ENCODE peak calls at places on chromosome 9, in seven cellular contexts. One of them, this sample, is unnamed.

GRCh38 chr9:122860319-122861142 is 32.1 kb upstream of the PDCL start:
- DNase-seq in lung: no peak
- DNase-seq in lower lobe of right lung: no peak
- DNase-seq in uterus: no peak
- DNase-seq in adrenal gland: no peak
- DNase-seq in SJSA1: no peak
- DNase-seq in IMR-90: no peak
- DNase-seq in this sample: no peak

GRCh38 chr9:101478444-101478843 is 42.9 kb upstream of the ALDOB start:
- DNase-seq in lung: no peak
- DNase-seq in lower lobe of right lung: no peak
- DNase-seq in uterus: no peak
- DNase-seq in adrenal gland: no peak
- DNase-seq in SJSA1: no peak
- DNase-seq in IMR-90: no peak
- DNase-seq in this sample: no peak

GRCh38 chr9:2291980-2292704 is 277.0 kb downstream of the SMARCA2 start:
- DNase-seq in lung: no peak
- DNase-seq in lower lobe of right lung: no peak
- DNase-seq in uterus: no peak
- DNase-seq in adrenal gland: peak
- DNase-seq in SJSA1: no peak
- DNase-seq in IMR-90: no peak
- DNase-seq in this sample: no peak

GRCh38 chr9:95024097-95024671 is 293.3 kb downstream of the FANCC start:
- DNase-seq in lung: no peak
- DNase-seq in lower lobe of right lung: no peak
- DNase-seq in uterus: no peak
- DNase-seq in adrenal gland: no peak
- DNase-seq in SJSA1: no peak
- DNase-seq in IMR-90: no peak
- DNase-seq in this sample: no peak

GRCh38 chr9:107068581-107068980 is 205.6 kb downstream of the ZNF462 start:
- DNase-seq in lung: no peak
- DNase-seq in lower lobe of right lung: no peak
- DNase-seq in uterus: no peak
- DNase-seq in adrenal gland: no peak
- DNase-seq in SJSA1: no peak
- DNase-seq in IMR-90: no peak
- DNase-seq in this sample: no peak

GRCh38 chr9:107698779-107699564 is 209.4 kb upstream of the KLF4 start:
- DNase-seq in lung: no peak
- DNase-seq in lower lobe of right lung: no peak
- DNase-seq in uterus: no peak
- DNase-seq in adrenal gland: no peak
- DNase-seq in SJSA1: no peak
- DNase-seq in IMR-90: no peak
- DNase-seq in this sample: no peak

GRCh38 chr9:105127863-105128220 is 116.6 kb upstream of the SLC44A1 start:
- DNase-seq in lung: no peak
- DNase-seq in lower lobe of right lung: no peak
- DNase-seq in uterus: no peak
- DNase-seq in adrenal gland: no peak
- DNase-seq in SJSA1: no peak
- DNase-seq in IMR-90: peak
- DNase-seq in this sample: no peak

GRCh38 chr9:2570615-2571479 is 50.7 kb upstream of the VLDLR start:
- DNase-seq in lung: peak
- DNase-seq in lower lobe of right lung: peak
- DNase-seq in uterus: peak
- DNase-seq in adrenal gland: peak
- DNase-seq in SJSA1: peak
- DNase-seq in IMR-90: peak
- DNase-seq in this sample: peak

GRCh38 chr9:137294684-137295312 is 7.3 kb downstream of the NRARP start:
- DNase-seq in lung: no peak
- DNase-seq in lower lobe of right lung: no peak
- DNase-seq in uterus: no peak
- DNase-seq in adrenal gland: no peak
- DNase-seq in SJSA1: no peak
- DNase-seq in IMR-90: peak
- DNase-seq in this sample: no peak

GRCh38 chr9:68805890-68806517 is 101.0 kb downstream of the PIP5K1B start:
- DNase-seq in lung: no peak
- DNase-seq in lower lobe of right lung: no peak
- DNase-seq in uterus: no peak
- DNase-seq in adrenal gland: peak
- DNase-seq in SJSA1: no peak
- DNase-seq in IMR-90: no peak
- DNase-seq in this sample: no peak

GRCh38 chr9:86659413-86660046 is 287.8 kb downstream of the GAS1 start:
- DNase-seq in lung: no peak
- DNase-seq in lower lobe of right lung: no peak
- DNase-seq in uterus: no peak
- DNase-seq in adrenal gland: no peak
- DNase-seq in SJSA1: no peak
- DNase-seq in IMR-90: peak
- DNase-seq in this sample: no peak

GRCh38 chr9:2567922-2568321 is 53.7 kb upstream of the VLDLR start:
- DNase-seq in lung: no peak
- DNase-seq in lower lobe of right lung: no peak
- DNase-seq in uterus: no peak
- DNase-seq in adrenal gland: no peak
- DNase-seq in SJSA1: no peak
- DNase-seq in IMR-90: no peak
- DNase-seq in this sample: no peak

GRCh38 chr9:4670591-4670990 is 4.3 kb upstream of the SPATA6L start:
- DNase-seq in lung: no peak
- DNase-seq in lower lobe of right lung: no peak
- DNase-seq in uterus: no peak
- DNase-seq in adrenal gland: no peak
- DNase-seq in SJSA1: no peak
- DNase-seq in IMR-90: no peak
- DNase-seq in this sample: no peak

GRCh38 chr9:21412109-21412508 is 3.2 kb downstream of the IFNA8 start:
- DNase-seq in lung: no peak
- DNase-seq in lower lobe of right lung: no peak
- DNase-seq in uterus: no peak
- DNase-seq in adrenal gland: no peak
- DNase-seq in SJSA1: no peak
- DNase-seq in IMR-90: no peak
- DNase-seq in this sample: no peak

GRCh38 chr9:37300620-37301368 is 121.7 kb upstream of the GRHPR start:
- DNase-seq in lung: no peak
- DNase-seq in lower lobe of right lung: no peak
- DNase-seq in uterus: no peak
- DNase-seq in adrenal gland: no peak
- DNase-seq in SJSA1: no peak
- DNase-seq in IMR-90: peak
- DNase-seq in this sample: no peak

GRCh38 chr9:127180457-127181314 is 58.3 kb upstream of the ANGPTL2 start:
- DNase-seq in lung: no peak
- DNase-seq in lower lobe of right lung: peak
- DNase-seq in uterus: peak
- DNase-seq in adrenal gland: no peak
- DNase-seq in SJSA1: peak
- DNase-seq in IMR-90: no peak
- DNase-seq in this sample: no peak

DNA sequence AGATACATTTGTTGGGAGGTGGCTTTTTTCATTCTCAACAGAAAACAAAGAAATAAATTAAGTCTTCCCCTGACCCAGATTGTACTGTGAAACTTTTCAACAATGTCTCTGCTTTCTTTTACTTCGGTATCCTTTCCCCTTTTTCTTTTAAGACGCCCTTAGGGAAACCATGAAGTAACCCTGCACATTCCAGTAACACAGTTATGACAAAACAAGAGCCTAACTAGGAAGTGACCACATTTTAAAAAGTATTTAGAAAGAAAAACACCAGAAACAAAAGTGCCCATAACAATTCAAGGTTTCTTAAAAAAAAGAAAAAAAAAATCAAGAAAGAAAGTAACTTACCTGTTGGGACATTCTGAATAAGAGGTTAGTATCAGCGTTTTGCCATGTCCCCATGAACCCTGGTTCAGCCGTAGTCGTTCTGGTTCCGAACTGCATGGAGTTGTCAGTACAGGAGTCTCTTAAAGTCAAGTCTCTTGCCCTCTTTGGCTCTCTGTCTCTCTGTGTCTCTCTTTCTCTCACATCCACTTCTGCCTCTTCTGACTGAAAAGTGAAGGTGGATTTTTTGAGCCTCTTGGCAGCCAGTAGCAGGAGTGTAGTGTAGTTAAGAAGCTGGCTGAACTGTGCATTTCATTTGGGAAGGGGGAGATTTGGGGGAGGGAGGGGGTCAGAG is 142.9 kb downstream of the BNC2 start:
- DNase-seq in lung: no peak
- DNase-seq in lower lobe of right lung: no peak
- DNase-seq in uterus: no peak
- DNase-seq in adrenal gland: no peak
- DNase-seq in SJSA1: no peak
- DNase-seq in IMR-90: peak
- DNase-seq in this sample: no peak
- H3K27ac ChIP-seq in lung: no peak
- H3K27ac ChIP-seq in lower lobe of right lung: peak
- H3K27ac ChIP-seq in uterus: peak
- H3K27ac ChIP-seq in adrenal gland: peak
- H3K27ac ChIP-seq in SJSA1: peak
- H3K27ac ChIP-seq in IMR-90: peak
- H3K27ac ChIP-seq in this sample: peak

GRCh38 chr9:14314424-14314928 is 535 bp upstream of the NFIB start:
- DNase-seq in lung: peak
- DNase-seq in lower lobe of right lung: peak
- DNase-seq in uterus: peak
- DNase-seq in adrenal gland: peak
- DNase-seq in SJSA1: peak
- DNase-seq in IMR-90: peak
- DNase-seq in this sample: no peak

GRCh38 chr9:14313951-14314423 is at the start of gene NFIB:
- DNase-seq in lung: no peak
- DNase-seq in lower lobe of right lung: peak
- DNase-seq in uterus: peak
- DNase-seq in adrenal gland: peak
- DNase-seq in SJSA1: peak
- DNase-seq in IMR-90: peak
- DNase-seq in this sample: peak

GRCh38 chr9:14311940-14312572 is 1.9 kb downstream of the NFIB start:
- DNase-seq in lung: no peak
- DNase-seq in lower lobe of right lung: no peak
- DNase-seq in uterus: no peak
- DNase-seq in adrenal gland: no peak
- DNase-seq in SJSA1: no peak
- DNase-seq in IMR-90: no peak
- DNase-seq in this sample: no peak

GRCh38 chr9:14312721-14313377 is 1.1 kb downstream of the NFIB start:
- DNase-seq in lung: no peak
- DNase-seq in lower lobe of right lung: peak
- DNase-seq in uterus: peak
- DNase-seq in adrenal gland: peak
- DNase-seq in SJSA1: no peak
- DNase-seq in IMR-90: no peak
- DNase-seq in this sample: no peak

DNA sequence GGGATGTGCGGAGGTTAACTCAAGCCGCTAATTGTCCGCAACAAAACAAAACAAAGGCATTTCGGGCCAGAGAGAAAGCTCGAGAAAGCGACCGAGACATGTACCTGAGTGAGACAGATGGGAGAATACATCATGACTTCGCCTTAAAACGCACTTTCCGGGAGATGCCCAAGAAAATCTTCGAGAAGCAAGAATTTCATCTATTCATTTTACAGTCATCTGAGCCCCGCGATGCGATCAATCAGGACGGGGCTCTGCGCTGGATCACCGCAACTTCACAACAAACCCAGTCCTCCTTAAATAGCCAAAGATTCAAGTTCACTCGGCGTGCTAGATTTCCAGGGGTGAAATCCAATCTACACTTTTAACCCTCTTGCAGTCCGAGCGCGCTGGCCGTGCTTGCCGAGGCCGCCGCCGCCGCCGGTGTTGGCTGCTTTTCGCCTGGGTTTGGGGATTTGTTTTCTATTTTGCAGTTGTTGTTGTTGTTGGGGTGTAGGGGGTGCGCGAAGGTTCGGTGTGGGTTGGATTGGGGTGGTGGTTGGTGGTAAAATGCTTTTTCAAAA is 482 bp downstream of the NFIB start:
- DNase-seq in lung: no peak
- DNase-seq in lower lobe of right lung: no peak
- DNase-seq in uterus: no peak
- DNase-seq in adrenal gland: peak
- DNase-seq in SJSA1: no peak
- DNase-seq in IMR-90: peak
- DNase-seq in this sample: no peak
- H3K27ac ChIP-seq in lung: peak
- H3K27ac ChIP-seq in lower lobe of right lung: peak
- H3K27ac ChIP-seq in uterus: peak
- H3K27ac ChIP-seq in adrenal gland: peak
- H3K27ac ChIP-seq in SJSA1: peak
- H3K27ac ChIP-seq in IMR-90: no peak
- H3K27ac ChIP-seq in this sample: peak

DNA sequence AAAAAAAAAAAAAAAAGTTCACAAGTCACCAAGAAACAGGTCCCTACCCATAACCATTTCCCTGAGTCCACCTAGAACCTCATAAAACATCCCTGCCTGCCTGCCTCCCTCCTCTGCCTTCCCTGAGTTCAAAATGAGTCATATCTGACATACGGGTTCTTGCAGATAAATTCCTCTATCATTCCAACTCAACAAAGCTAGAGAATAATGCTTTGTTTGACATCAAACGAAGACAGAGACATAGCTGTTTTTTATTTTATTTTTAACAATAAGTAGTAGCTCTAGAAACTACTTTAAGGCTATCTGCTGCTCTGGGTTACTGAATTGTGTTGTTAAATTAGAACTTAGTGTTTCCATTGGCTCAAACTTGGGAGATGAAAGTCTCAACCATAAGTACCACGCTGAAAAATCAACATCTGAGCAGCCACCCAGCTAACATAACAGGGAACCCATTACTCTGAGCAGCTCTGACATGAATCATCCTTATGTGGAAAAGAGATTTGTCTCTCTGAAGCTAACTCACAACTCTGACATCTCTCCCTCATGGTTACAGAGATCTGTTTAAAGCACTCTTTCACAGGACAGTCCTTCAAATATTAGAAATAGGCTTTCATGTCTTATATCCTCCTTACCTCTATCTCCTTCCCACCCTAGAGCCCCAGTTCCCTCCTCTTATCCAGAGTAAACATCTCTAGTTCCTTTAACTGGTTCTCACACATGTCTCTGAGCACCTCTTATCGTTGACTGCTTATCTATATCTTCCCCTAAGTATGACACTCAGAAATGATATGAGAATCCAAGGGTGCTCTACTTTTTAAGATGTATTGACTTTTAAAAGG is 12.1 kb downstream of the TMEM245 start:
- DNase-seq in lung: no peak
- DNase-seq in lower lobe of right lung: no peak
- DNase-seq in uterus: peak
- DNase-seq in adrenal gland: peak
- DNase-seq in SJSA1: peak
- DNase-seq in IMR-90: peak
- DNase-seq in this sample: no peak
- H3K27ac ChIP-seq in lung: peak
- H3K27ac ChIP-seq in lower lobe of right lung: peak
- H3K27ac ChIP-seq in uterus: peak
- H3K27ac ChIP-seq in adrenal gland: peak
- H3K27ac ChIP-seq in SJSA1: peak
- H3K27ac ChIP-seq in IMR-90: peak
- H3K27ac ChIP-seq in this sample: peak

GRCh38 chr9:23766613-23767012 is 59.4 kb downstream of the ELAVL2 start:
- DNase-seq in lung: no peak
- DNase-seq in lower lobe of right lung: no peak
- DNase-seq in uterus: no peak
- DNase-seq in adrenal gland: no peak
- DNase-seq in SJSA1: no peak
- DNase-seq in IMR-90: no peak
- DNase-seq in this sample: no peak
- H3K27ac ChIP-seq in lung: no peak
- H3K27ac ChIP-seq in lower lobe of right lung: no peak
- H3K27ac ChIP-seq in uterus: no peak
- H3K27ac ChIP-seq in adrenal gland: no peak
- H3K27ac ChIP-seq in SJSA1: no peak
- H3K27ac ChIP-seq in IMR-90: no peak
- H3K27ac ChIP-seq in this sample: no peak

This sample was measured in ascending aorta.